ENCODE peak calls at places on chromosomes 2 and 18, in four cellular contexts. B is sigmoid colon, N is endothelial cell of umbilical vein, T is IMR-90. M is an unnamed sample.

GRCh38 chr2:169979025-169979424 is 151.8 kb downstream of the UBR3 start:
- DNase-seq in B (no peak), N (no peak), T (peak), M (no peak)

GRCh38 chr2:95043300-95043786 is 17.8 kb downstream of the MAL start:
- DNase-seq in B (peak), N (no peak), T (peak), M (peak)

GRCh38 chr2:199470361-199470671 is 12.6 kb upstream of the SATB2 start:
- DNase-seq in B (no peak), N (no peak), T (no peak), M (no peak)

GRCh38 chr18:23179416-23179815 is 44.1 kb downstream of the CABLES1 start:
- DNase-seq in B (no peak), N (no peak), T (no peak), M (no peak)

GRCh38 chr2:172826522-172826921 is 90.9 kb downstream of the RAPGEF4 start:
- DNase-seq in B (no peak), N (no peak), T (peak), M (no peak)

GRCh38 chr2:141611143-141611571 is 519.7 kb downstream of the LRP1B start:
- DNase-seq in B (no peak), N (peak), T (peak), M (no peak)

GRCh38 chr2:226423498-226423960 is 376.1 kb downstream of the IRS1 start:
- DNase-seq in B (peak), N (no peak), T (peak), M (no peak)

GRCh38 chr2:70570041-70570661 is 16.5 kb upstream of the TGFA start:
- DNase-seq in B (no peak), N (no peak), T (no peak), M (no peak)

GRCh38 chr2:219631406-219631891 is 4.0 kb downstream of the SLC4A3 start:
- DNase-seq in B (no peak), N (no peak), T (no peak), M (no peak)

GRCh38 chr18:54330768-54331548 is 26.7 kb downstream of the STARD6 start:
- DNase-seq in B (no peak), N (no peak), T (no peak), M (no peak)

GRCh38 chr2:1811258-1811970 is 67.1 kb upstream of the PXDN start:
- DNase-seq in B (no peak), N (no peak), T (peak), M (no peak)

GRCh38 chr2:236956641-236957040 is 129.0 kb upstream of the COPS8 start:
- DNase-seq in B (no peak), N (no peak), T (no peak), M (no peak)

GRCh38 chr18:5298156-5298852 is 2.8 kb upstream of the ZBTB14 start:
- DNase-seq in B (no peak), N (no peak), T (no peak), M (no peak)

GRCh38 chr18:54149078-54149697 is 75.3 kb downstream of the MBD2 start:
- DNase-seq in B (no peak), N (peak), T (peak), M (no peak)

GRCh38 chr18:58348947-58349346 is 279.9 kb downstream of the ALPK2 start:
- DNase-seq in B (no peak), N (no peak), T (no peak), M (no peak)

GRCh38 chr18:48460929-48461583 is 51.9 kb upstream of the ZBTB7C start:
- DNase-seq in B (no peak), N (no peak), T (peak), M (no peak)

GRCh38 chr2:60882971-60883753 is 1.8 kb downstream of the REL start:
- DNase-seq in B (no peak), N (peak), T (peak), M (no peak)

GRCh38 chr2:225274751-225275150 is 124.8 kb upstream of the NYAP2 start:
- DNase-seq in B (no peak), N (no peak), T (peak), M (no peak)

GRCh38 chr2:121089005-121089510 is 195.9 kb downstream of the TFCP2L1 start:
- DNase-seq in B (peak), N (no peak), T (no peak), M (no peak)

GRCh38 chr18:57901819-57902600 is 98.9 kb upstream of the ATP8B1 start:
- DNase-seq in B (no peak), N (no peak), T (peak), M (no peak)

GRCh38 chr2:26300234-26300641 is 45.7 kb upstream of the SELENOI start:
- DNase-seq in B (no peak), N (peak), T (peak), M (no peak)

GRCh38 chr2:231621051-231621879 is 28.6 kb downstream of the TEX44 start:
- DNase-seq in B (peak), N (no peak), T (no peak), M (peak)

GRCh38 chr2:102126169-102126568 is 16.4 kb upstream of the IL1R1 start:
- DNase-seq in B (no peak), N (no peak), T (no peak), M (no peak)

GRCh38 chr2:83874066-83874465 is 585.0 kb downstream of the SUCLG1 start:
- DNase-seq in B (no peak), N (no peak), T (no peak), M (no peak)

GRCh38 chr2:12236136-12236834 is 480.5 kb upstream of the TRIB2 start:
- DNase-seq in B (no peak), N (no peak), T (peak), M (no peak)

GRCh38 chr2:239819091-239819973 is 205.8 kb downstream of the NDUFA10 start:
- DNase-seq in B (peak), N (no peak), T (no peak), M (no peak)

GRCh38 chr2:170155022-170155722 is 22.8 kb upstream of the MYO3B start:
- DNase-seq in B (no peak), N (peak), T (peak), M (no peak)

GRCh38 chr2:54042908-54043620 is 72.3 kb upstream of the PSME4 start:
- DNase-seq in B (no peak), N (no peak), T (no peak), M (no peak)

GRCh38 chr2:30310955-30311354 is 79.6 kb downstream of the LBH start:
- DNase-seq in B (no peak), N (no peak), T (no peak), M (no peak)

GRCh38 chr2:65834657-65835056 is 402.3 kb upstream of the SPRED2 start:
- DNase-seq in B (no peak), N (no peak), T (no peak), M (no peak)

GRCh38 chr2:31522742-31523141 is 58.0 kb downstream of the SRD5A2 start:
- DNase-seq in B (no peak), N (no peak), T (no peak), M (no peak)

GRCh38 chr2:241892299-241893137 is 23.0 kb downstream of the RTP5 start:
- DNase-seq in B (peak), N (no peak), T (no peak), M (no peak)

GRCh38 chr18:34707670-34708069 is 2.4 kb upstream of the DTNA start:
- DNase-seq in B (peak), N (peak), T (peak), M (peak)

GRCh38 chr18:55588001-55588875 is at the start of gene TCF4:
- DNase-seq in B (peak), N (peak), T (peak), M (no peak)

GRCh38 chr18:55585586-55586521 is 2.1 kb downstream of the TCF4 start:
- DNase-seq in B (no peak), N (peak), T (peak), M (no peak)

GRCh38 chr18:55586841-55587240 is 1.2 kb downstream of the TCF4 start:
- DNase-seq in B (no peak), N (peak), T (peak), M (no peak)

GRCh38 chr18:55588876-55589595 is 1.0 kb upstream of the TCF4 start:
- DNase-seq in B (no peak), N (peak), T (peak), M (no peak)

DNA sequence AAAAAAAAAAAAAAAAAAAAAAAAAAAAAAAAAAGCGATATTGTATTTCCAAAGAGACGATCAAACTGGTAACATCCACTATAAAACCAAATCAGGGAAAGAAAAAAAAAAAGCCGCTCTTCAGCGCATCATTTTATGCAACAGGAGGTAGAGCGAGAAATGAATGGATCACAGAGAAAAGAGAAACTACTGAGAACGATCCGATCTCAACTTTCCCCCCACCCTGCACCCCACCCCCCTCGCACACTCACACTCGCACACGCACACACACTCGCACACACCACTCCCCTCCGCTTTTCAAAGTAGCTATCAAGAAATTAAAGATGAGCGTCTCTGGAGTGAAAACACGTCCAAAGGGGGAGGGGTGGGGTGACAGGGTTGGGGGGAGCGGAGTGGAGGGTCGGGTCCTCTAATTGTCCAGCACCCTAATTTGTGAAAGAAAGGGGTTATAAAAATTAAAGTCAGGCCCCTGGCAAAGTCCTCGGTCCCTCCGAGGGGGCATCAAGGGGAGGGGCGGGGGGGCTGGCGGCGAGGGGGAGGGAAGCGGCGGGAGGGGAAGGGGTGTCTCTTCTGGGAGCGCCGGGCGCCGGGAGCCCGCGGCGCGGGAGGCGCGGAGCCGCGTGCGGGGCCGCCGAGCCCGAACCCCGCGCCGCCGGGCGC is 521 bp downstream of the TCF4 start:
- DNase-seq in B (no peak), N (peak), T (peak), M (no peak)
- H3K27ac ChIP-seq in B (peak), N (peak), T (peak), M (peak)

DNA sequence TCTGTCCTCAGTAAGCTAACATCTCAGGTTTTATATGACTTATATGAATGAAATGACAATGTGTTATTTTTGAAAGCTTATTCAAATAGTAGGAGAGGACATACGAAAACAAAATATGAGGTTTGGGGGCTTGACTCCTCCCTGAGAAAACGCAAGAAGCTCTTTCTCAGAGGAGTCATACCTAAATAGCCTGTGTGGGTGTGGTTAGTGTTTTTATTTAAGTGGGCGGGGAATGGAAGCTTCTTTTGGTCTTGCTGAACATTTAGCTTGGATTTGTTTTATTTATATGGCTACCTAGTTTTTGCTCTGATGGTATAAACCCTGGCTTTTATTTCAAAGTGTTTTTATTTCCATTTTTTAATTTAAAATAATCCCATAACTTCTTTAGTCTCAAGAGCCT is 72.1 kb upstream of the DSG1 start:
- DNase-seq in B (no peak), N (no peak), T (no peak), M (no peak)
- TF ChIP-seq POLR2A in B (no peak), N (no peak), T (no peak), M (no peak)

GRCh38 chr18:13500227-13500865 is 226.0 kb downstream of the FAM210A start:
- DNase-seq in B (no peak), N (peak), T (peak), M (peak)

GRCh38 chr18:13500891-13501887 is 225.2 kb downstream of the FAM210A start:
- DNase-seq in B (peak), N (peak), T (peak), M (peak)

GRCh38 chr18:13502585-13502984 is 223.8 kb downstream of the FAM210A start:
- DNase-seq in B (peak), N (peak), T (no peak), M (no peak)

GRCh38 chr18:13503839-13504238 is 222.5 kb downstream of the FAM210A start:
- DNase-seq in B (no peak), N (no peak), T (no peak), M (no peak)

GRCh38 chr18:13501896-13502295 is 224.5 kb downstream of the FAM210A start:
- DNase-seq in B (peak), N (peak), T (no peak), M (peak)
- H3K27ac ChIP-seq in B (no peak), N (peak), T (no peak), M (peak)

GRCh38 chr2:119759451-119760236 is at the start of gene PTPN4:
- DNase-seq in B (peak), N (peak), T (peak), M (peak)
- TF ChIP-seq POLR2A in B (peak), N (peak), T (peak), M (peak)

GRCh38 chr2:215998636-215999035 is 14.7 kb downstream of the MREG start:
- DNase-seq in B (no peak), N (no peak), T (no peak), M (no peak)
- H3K27ac ChIP-seq in B (no peak), N (no peak), T (no peak), M (peak)

GRCh38 chr2:68833162-68833561 is 38.0 kb downstream of the BMP10 start:
- DNase-seq in B (no peak), N (no peak), T (no peak), M (no peak)

GRCh38 chr2:68829764-68830163 is 41.4 kb downstream of the BMP10 start:
- DNase-seq in B (no peak), N (no peak), T (no peak), M (no peak)

GRCh38 chr2:68834737-68835136 is 36.5 kb downstream of the BMP10 start:
- DNase-seq in B (no peak), N (no peak), T (no peak), M (no peak)

GRCh38 chr2:68831688-68832087 is 39.5 kb downstream of the BMP10 start:
- DNase-seq in B (no peak), N (peak), T (peak), M (no peak)

DNA sequence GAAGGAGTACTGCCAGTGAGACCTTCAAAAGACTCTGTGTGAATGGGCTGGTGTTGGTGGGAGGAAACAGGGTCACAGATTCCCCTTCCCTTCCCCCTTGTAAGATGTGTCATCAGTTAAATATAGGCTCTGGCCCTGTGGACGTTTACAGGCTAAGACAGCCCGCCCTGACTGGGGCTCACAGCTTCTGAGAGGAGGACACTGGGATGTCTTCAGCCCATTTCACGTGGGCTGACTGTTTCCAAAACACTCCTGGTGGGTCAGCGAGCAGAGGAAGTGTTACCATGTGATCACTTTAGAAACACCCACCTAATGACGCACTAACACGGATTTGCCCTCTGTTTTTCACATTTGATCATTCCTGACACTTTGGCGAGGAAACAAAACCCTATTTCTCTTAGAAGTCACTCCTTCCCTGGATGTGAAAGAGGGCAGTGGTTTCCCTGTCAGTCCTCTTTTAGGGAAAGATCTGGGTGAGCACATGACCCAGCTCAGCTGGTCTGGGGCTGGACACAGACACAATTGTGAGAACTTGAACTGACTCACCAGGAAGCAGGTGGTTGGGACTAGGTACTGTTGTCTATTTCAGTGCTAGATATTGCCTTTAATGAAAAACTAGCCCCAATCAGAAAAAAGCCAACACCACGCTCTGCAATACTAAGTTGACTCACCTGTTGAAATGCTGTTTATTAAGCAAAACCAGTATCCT is 38.9 kb downstream of the BMP10 start:
- DNase-seq in B (peak), N (peak), T (peak), M (peak)
- TF ChIP-seq POLR2A in B (no peak), N (peak), T (peak), M (no peak)

DNA sequence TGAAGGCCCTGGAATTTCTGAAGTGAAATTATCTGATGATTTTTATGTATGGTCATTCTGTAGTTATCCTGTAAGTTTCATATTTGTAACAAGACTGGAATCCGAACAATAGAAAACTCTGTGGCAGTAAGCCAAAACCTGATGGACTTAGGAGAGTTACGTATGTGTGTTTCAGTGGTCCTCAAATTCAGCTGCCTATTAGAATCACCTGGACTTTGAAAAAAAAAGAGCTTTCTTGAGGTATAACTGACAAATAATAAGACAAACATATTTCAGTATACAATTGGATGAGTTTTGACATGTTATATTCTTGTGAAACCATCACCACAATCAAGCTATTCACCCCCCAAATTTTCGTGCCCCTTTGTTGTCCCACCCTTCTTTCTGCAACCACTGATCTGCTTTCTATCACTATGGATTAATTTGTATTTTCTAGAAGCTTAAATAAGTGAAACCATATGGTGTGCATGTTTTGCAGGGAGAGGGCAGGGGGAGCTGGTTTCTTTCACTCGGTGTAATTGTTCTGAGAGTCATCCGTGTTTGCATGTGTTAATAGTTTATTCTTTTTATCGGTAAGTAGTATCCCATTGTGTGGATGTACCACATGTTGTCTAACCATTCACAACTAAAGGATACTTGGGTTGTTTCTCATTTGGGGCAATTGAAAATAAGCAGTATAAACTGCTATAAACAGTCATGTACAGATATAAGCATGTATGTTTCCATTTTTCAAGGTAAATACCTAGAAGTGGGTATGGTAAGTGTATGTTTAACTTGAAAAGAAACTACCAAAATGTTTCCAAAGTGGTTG is 50.2 kb upstream of the EML4 start:
- DNase-seq in B (no peak), N (peak), T (no peak), M (no peak)
- H3K27ac ChIP-seq in B (no peak), N (no peak), T (no peak), M (peak)

DNA sequence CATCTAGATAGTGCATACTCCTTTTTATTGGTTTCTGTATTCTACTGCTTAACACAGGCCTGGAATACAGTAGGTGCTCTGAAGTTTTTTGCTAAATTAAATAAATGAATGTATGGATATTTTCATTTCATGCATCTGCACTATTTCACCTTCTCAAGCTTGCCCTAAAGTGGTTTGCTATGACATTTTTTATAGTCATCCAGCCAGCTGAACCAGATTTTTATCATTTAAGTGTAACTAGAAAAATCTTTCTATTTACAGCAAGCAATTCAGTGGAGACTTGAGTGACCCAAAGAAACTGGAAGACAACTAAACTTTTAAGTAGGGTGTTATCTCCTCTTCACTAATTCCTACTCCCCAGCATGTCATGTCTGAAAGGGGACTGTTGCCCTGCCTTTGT is 354.9 kb downstream of the OSR1 start:
- DNase-seq in B (no peak), N (no peak), T (no peak), M (no peak)
- TF ChIP-seq POLR2A in B (no peak), N (no peak), T (no peak), M (no peak)

M was measured in breast epithelium.